ENCODE peak calls at places on chromosomes 12 and 14, in six cellular contexts. E, K, Y, Q, G and H are unnamed samples.

GRCh38 chr14:35879654-35880249 is 53.6 kb downstream of the BRMS1L start:
- DNase-seq in Q (peak), E (no peak), Y (no peak), G (no peak), K (no peak), H (no peak)

GRCh38 chr14:59964251-59965007 is 44.5 kb downstream of the LRRC9 start:
- DNase-seq in K (no peak), Y (no peak), G (peak), Q (peak), E (no peak), H (no peak)

GRCh38 chr14:44979740-44980346 is 17.9 kb downstream of the TOGARAM1 start:
- DNase-seq in E (no peak), Q (no peak), G (no peak), K (no peak), Y (no peak), H (no peak)

GRCh38 chr14:33165144-33165925 is 226.7 kb downstream of the NPAS3 start:
- DNase-seq in Q (no peak), K (no peak), Y (peak), E (no peak), G (no peak), H (no peak)

GRCh38 chr12:70497508-70497907 is 131.4 kb downstream of the KCNMB4 start:
- DNase-seq in Y (no peak), G (no peak), Q (no peak), K (no peak), E (no peak), H (no peak)

GRCh38 chr12:34287986-34288962 is 266.0 kb downstream of the ALG10 start:
- DNase-seq in E (no peak), G (no peak), K (no peak), Q (no peak), Y (no peak), H (no peak)

GRCh38 chr14:74593241-74593985 is 18.6 kb downstream of the LTBP2 start:
- DNase-seq in E (no peak), K (no peak), G (no peak), Q (peak), Y (no peak), H (no peak)

GRCh38 chr12:5718680-5719079 is 226.4 kb downstream of the ANO2 start:
- DNase-seq in G (no peak), E (no peak), Y (no peak), K (peak), Q (no peak), H (no peak)

GRCh38 chr14:80465541-80466220 is 254.4 kb upstream of the DIO2 start:
- DNase-seq in G (no peak), K (no peak), Y (no peak), Q (peak), E (no peak), H (no peak)

GRCh38 chr12:76083246-76083735 is 1.2 kb downstream of the NAP1L1 start:
- DNase-seq in E (no peak), Q (no peak), K (no peak), G (no peak), Y (no peak), H (no peak)

GRCh38 chr12:46915861-46916260 is 90.1 kb upstream of the SLC38A4 start:
- DNase-seq in Y (no peak), K (no peak), Q (peak), G (peak), E (no peak), H (no peak)

GRCh38 chr12:102634216-102634615 is 153.9 kb upstream of the IGF1 start:
- DNase-seq in Y (no peak), K (no peak), G (peak), Q (peak), E (no peak), H (no peak)

GRCh38 chr14:103284574-103285467 is 49.2 kb upstream of the EIF5 start:
- DNase-seq in E (no peak), G (no peak), Q (peak), K (no peak), Y (no peak), H (no peak)

GRCh38 chr12:12443482-12443881 is 86.6 kb downstream of the BORCS5 start:
- DNase-seq in E (no peak), G (no peak), Y (peak), K (peak), Q (peak), H (no peak)

GRCh38 chr12:115338566-115339294 is 654.8 kb upstream of the TBX3 start:
- DNase-seq in G (no peak), K (no peak), E (no peak), Y (no peak), Q (no peak), H (peak)

GRCh38 chr12:1297639-1298038 is 296.7 kb downstream of the FBXL14 start:
- DNase-seq in Q (no peak), E (no peak), Y (no peak), K (no peak), G (no peak), H (no peak)

GRCh38 chr12:574475-575128 is 88.6 kb downstream of the NINJ2 start:
- DNase-seq in Y (no peak), Q (peak), G (no peak), K (no peak), E (no peak), H (no peak)

GRCh38 chr12:531951-532585 is 72.3 kb downstream of the B4GALNT3 start:
- DNase-seq in G (no peak), E (no peak), Q (peak), Y (no peak), K (no peak), H (no peak)

GRCh38 chr12:88153959-88154358 is 11.9 kb downstream of the TMTC3 start:
- DNase-seq in E (no peak), Q (peak), G (peak), Y (peak), K (no peak), H (peak)

GRCh38 chr12:30822385-30823139 is 67.8 kb upstream of the CAPRIN2 start:
- DNase-seq in E (peak), K (peak), Q (peak), Y (no peak), G (no peak), H (no peak)

GRCh38 chr12:106358410-106359241 is 1.1 kb downstream of the POLR3B start:
- DNase-seq in E (peak), Q (peak), K (peak), G (no peak), Y (no peak), H (no peak)

GRCh38 chr14:95359974-95360826 is 40.5 kb upstream of the CLMN start:
- DNase-seq in G (no peak), K (no peak), Y (peak), E (no peak), Q (no peak), H (no peak)

GRCh38 chr12:68785823-68786222 is 22.2 kb upstream of the MDM2 start:
- DNase-seq in K (no peak), Y (no peak), G (no peak), E (no peak), Q (no peak), H (no peak)

GRCh38 chr12:114764516-114764915 is 80.5 kb upstream of the TBX3 start:
- DNase-seq in K (no peak), Q (peak), G (no peak), E (no peak), Y (no peak), H (no peak)

GRCh38 chr12:119479121-119479561 is 114.4 kb upstream of the TMEM233 start:
- DNase-seq in G (no peak), Q (no peak), K (no peak), E (no peak), Y (no peak), H (no peak)

GRCh38 chr12:80173465-80173864 is 74.1 kb downstream of the OTOGL start:
- DNase-seq in Y (no peak), E (no peak), K (no peak), G (no peak), Q (no peak), H (no peak)

GRCh38 chr14:77315115-77315944 is 5.4 kb downstream of the POMT2 start:
- DNase-seq in G (no peak), E (no peak), K (no peak), Q (no peak), Y (no peak), H (no peak)

GRCh38 chr14:70391493-70392391 is 25.1 kb downstream of the SYNJ2BP start:
- DNase-seq in Y (no peak), K (no peak), Q (no peak), E (no peak), G (no peak), H (no peak)

GRCh38 chr12:14741153-14741552 is 44.8 kb upstream of the GUCY2C start:
- DNase-seq in E (no peak), G (no peak), Y (no peak), K (no peak), Q (no peak), H (no peak)

GRCh38 chr14:101891471-101891870 is 72.9 kb upstream of the DYNC1H1 start:
- DNase-seq in K (peak), Q (no peak), Y (no peak), E (no peak), G (no peak), H (no peak)

GRCh38 chr14:101889366-101889765 is 75.0 kb upstream of the DYNC1H1 start:
- DNase-seq in Y (no peak), G (no peak), Q (no peak), K (peak), E (no peak), H (no peak)

GRCh38 chr14:101888182-101888581 is 76.2 kb upstream of the DYNC1H1 start:
- DNase-seq in K (peak), G (no peak), Y (no peak), Q (no peak), E (no peak), H (no peak)

GRCh38 chr14:101887219-101887618 is 77.2 kb upstream of the DYNC1H1 start:
- DNase-seq in G (no peak), Y (no peak), K (no peak), E (no peak), Q (no peak), H (no peak)

DNA sequence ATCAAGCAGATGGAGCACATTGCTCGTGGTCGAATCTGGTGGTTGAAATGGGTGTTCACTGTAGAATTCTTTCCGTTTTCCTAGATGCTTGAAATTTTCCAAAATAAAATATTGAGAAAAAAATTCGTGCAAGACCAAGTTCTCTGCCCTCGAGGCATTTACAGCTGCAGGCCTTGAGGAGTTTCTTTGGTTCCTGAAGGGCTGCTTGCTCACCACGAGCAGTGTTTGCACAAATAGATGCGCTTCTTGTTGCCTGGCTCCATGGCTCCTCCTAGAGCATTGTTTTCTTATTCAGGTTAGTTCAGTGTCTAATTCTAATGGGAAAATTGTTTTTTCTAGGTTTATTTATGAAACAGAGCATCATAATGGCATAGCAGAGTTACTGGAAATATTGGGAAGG is 74.5 kb upstream of the DYNC1H1 start:
- DNase-seq in E (peak), G (no peak), Y (no peak), Q (peak), K (peak), H (no peak)
- TF ChIP-seq CTCF in E (no peak), G (no peak), Y (peak), Q (no peak), K (no peak), H (no peak)

GRCh38 chr14:20455355-20456300 is 602 bp downstream of the APEX1 start:
- DNase-seq in Y (peak), Q (peak), K (no peak), E (peak), G (peak), H (no peak)
- TF ChIP-seq CTCF in Y (no peak), Q (no peak), K (no peak), E (no peak), G (no peak), H (no peak)

GRCh38 chr12:78641837-78642423 is 222.6 kb upstream of the SYT1 start:
- DNase-seq in E (no peak), Y (no peak), Q (peak), G (no peak), K (no peak), H (no peak)
- TF ChIP-seq CTCF in E (no peak), Y (no peak), Q (no peak), G (peak), K (no peak), H (no peak)

DNA sequence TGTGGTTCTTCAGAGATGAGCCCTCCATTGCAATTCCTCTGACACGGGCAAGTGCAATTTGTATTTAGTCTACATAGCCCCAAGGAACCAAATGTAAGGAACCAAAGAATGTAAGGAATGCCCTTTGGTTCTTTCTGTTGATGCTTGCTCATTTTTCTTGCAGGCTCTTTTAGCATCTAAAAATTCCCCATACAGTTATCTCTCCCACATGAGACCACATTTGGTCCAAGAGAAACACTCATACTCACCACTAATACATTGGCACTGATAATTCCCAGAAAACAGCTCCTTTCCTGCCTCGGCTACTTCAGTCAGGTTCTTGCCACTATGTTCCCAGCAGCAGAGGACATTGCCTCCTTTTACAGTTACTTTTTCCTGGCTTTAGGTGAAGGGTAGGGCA is 332.6 kb downstream of the AEBP2 start:
- DNase-seq in E (no peak), G (peak), K (no peak), Y (peak), Q (peak), H (no peak)
- TF ChIP-seq CTCF in E (no peak), G (no peak), K (no peak), Y (peak), Q (no peak), H (no peak)

GRCh38 chr12:92784356-92784755 is 81.6 kb downstream of the PLEKHG7 start:
- DNase-seq in E (no peak), K (no peak), Y (peak), Q (no peak), G (no peak), H (peak)
- TF ChIP-seq CTCF in E (no peak), K (no peak), Y (no peak), Q (no peak), G (no peak), H (no peak)

GRCh38 chr14:92885279-92886061 is 37.5 kb upstream of the CHGA start:
- DNase-seq in Y (no peak), E (no peak), G (no peak), Q (no peak), K (no peak), H (no peak)
- TF ChIP-seq CTCF in Y (no peak), E (no peak), G (no peak), Q (no peak), K (no peak), H (no peak)